ENCODE peak calls at places on chromosomes 5 and 9, in six cellular contexts. One of them, this sample, is unnamed.

GRCh38 chr9:110748251-110748893 is 79.8 kb downstream of the MUSK start:
- DNase-seq in NCI-H774: no peak
- DNase-seq in sciatic nerve: no peak
- DNase-seq in renal cortical epithelial cell: peak; percentile 70
- DNase-seq in NCI-H1105: no peak
- DNase-seq in psoas muscle: no peak
- DNase-seq in this sample: no peak

GRCh38 chr5:172643392-172643871 is 2.4 kb downstream of the NEURL1B start:
- DNase-seq in psoas muscle: peak; percentile 5
- DNase-seq in NCI-H1105: no peak
- DNase-seq in renal cortical epithelial cell: no peak
- DNase-seq in NCI-H774: no peak
- DNase-seq in sciatic nerve: no peak
- DNase-seq in this sample: no peak

GRCh38 chr5:149580808-149581191 is 498 bp upstream of the ARHGEF37 start:
- DNase-seq in NCI-H774: no peak
- DNase-seq in renal cortical epithelial cell: no peak
- DNase-seq in sciatic nerve: no peak
- DNase-seq in NCI-H1105: no peak
- DNase-seq in psoas muscle: no peak
- DNase-seq in this sample: no peak

GRCh38 chr9:21854594-21854993 is 52.2 kb downstream of the MTAP start:
- DNase-seq in NCI-H774: no peak
- DNase-seq in renal cortical epithelial cell: peak; percentile 94
- DNase-seq in psoas muscle: no peak
- DNase-seq in sciatic nerve: no peak
- DNase-seq in NCI-H1105: no peak
- DNase-seq in this sample: peak; percentile 30

GRCh38 chr9:92666236-92666635 is 3.7 kb downstream of the IPPK start:
- DNase-seq in NCI-H774: no peak
- DNase-seq in psoas muscle: peak; percentile 37
- DNase-seq in sciatic nerve: no peak
- DNase-seq in renal cortical epithelial cell: no peak
- DNase-seq in NCI-H1105: no peak
- DNase-seq in this sample: no peak

GRCh38 chr5:24510523-24510988 is 134.2 kb downstream of the CDH10 start:
- DNase-seq in sciatic nerve: no peak
- DNase-seq in renal cortical epithelial cell: peak; percentile 65
- DNase-seq in NCI-H1105: no peak
- DNase-seq in psoas muscle: no peak
- DNase-seq in NCI-H774: no peak
- DNase-seq in this sample: no peak

GRCh38 chr5:180494510-180495181 is 467 bp downstream of the CNOT6 start:
- DNase-seq in renal cortical epithelial cell: no peak
- DNase-seq in psoas muscle: peak; percentile 60
- DNase-seq in sciatic nerve: peak; percentile 69
- DNase-seq in NCI-H1105: no peak
- DNase-seq in NCI-H774: no peak
- DNase-seq in this sample: no peak

GRCh38 chr9:123599781-123600180 is 243.8 kb downstream of the CRB2 start:
- DNase-seq in sciatic nerve: no peak
- DNase-seq in NCI-H1105: no peak
- DNase-seq in renal cortical epithelial cell: no peak
- DNase-seq in NCI-H774: no peak
- DNase-seq in psoas muscle: no peak
- DNase-seq in this sample: no peak

GRCh38 chr9:131769361-131769760 is 29.5 kb upstream of the RAPGEF1 start:
- DNase-seq in sciatic nerve: no peak
- DNase-seq in NCI-H1105: no peak
- DNase-seq in renal cortical epithelial cell: no peak
- DNase-seq in psoas muscle: no peak
- DNase-seq in NCI-H774: no peak
- DNase-seq in this sample: no peak

GRCh38 chr9:78567693-78568092 is 270.8 kb downstream of the PSAT1 start:
- DNase-seq in renal cortical epithelial cell: peak; percentile 62
- DNase-seq in sciatic nerve: no peak
- DNase-seq in NCI-H1105: no peak
- DNase-seq in NCI-H774: no peak
- DNase-seq in psoas muscle: no peak
- DNase-seq in this sample: no peak